ENCODE peak calls at places on chromosomes 16 and 17, in eight cellular contexts. D, V, T, Z, X, Y, M and C are unnamed samples. For H3K4me1 and H3K9me3, the result is how much of the 10 kb centered on the place peaks cover.

GRCh38 chr17:72618018-72618509 is 474.4 kb downstream of the SLC39A11 start:
- DNase-seq in M (no peak), D (peak), T (no peak), Z (no peak), Y (no peak), X (peak), V (peak), C (no peak)

GRCh38 chr16:77273815-77274214 is 74.6 kb downstream of the SYCE1L start:
- DNase-seq in X (no peak), Y (no peak), Z (no peak), M (no peak), V (no peak), D (no peak), T (no peak), C (no peak)

GRCh38 chr17:72657467-72658317 is 434.8 kb downstream of the SLC39A11 start:
- DNase-seq in D (no peak), V (no peak), X (no peak), T (peak), Y (no peak), M (no peak), Z (no peak), C (no peak)

GRCh38 chr17:67606896-67607604 is 110.7 kb upstream of the NOL11 start:
- DNase-seq in D (no peak), V (no peak), M (no peak), X (no peak), Z (no peak), T (no peak), Y (no peak), C (no peak)

GRCh38 chr16:85028638-85029412 is 1.2 kb downstream of the KIAA0513 start:
- DNase-seq in Z (no peak), X (peak), V (no peak), Y (peak), D (peak), T (peak), M (no peak), C (no peak)

GRCh38 chr16:22300427-22301071 is 3.3 kb downstream of the POLR3E start:
- DNase-seq in M (no peak), V (peak), Z (peak), X (no peak), Y (no peak), D (no peak), T (peak), C (peak)

GRCh38 chr17:42518046-42518754 is 17.8 kb upstream of the NAGLU start:
- DNase-seq in X (no peak), Y (peak), V (no peak), D (no peak), T (peak), Z (peak), M (peak), C (peak)

GRCh38 chr16:48054881-48055601 is 100.8 kb downstream of the ABCC12 start:
- DNase-seq in V (peak), T (peak), M (no peak), Y (no peak), X (no peak), Z (peak), D (no peak), C (peak)

GRCh38 chr17:73203788-73204479 is 11.1 kb downstream of the COG1 start:
- DNase-seq in Z (no peak), X (peak), M (no peak), V (no peak), Y (no peak), D (no peak), T (no peak), C (no peak)

GRCh38 chr17:29677139-29677834 is 54.6 kb upstream of the CORO6 start:
- DNase-seq in D (no peak), M (no peak), Z (no peak), Y (peak), V (no peak), X (no peak), T (no peak), C (no peak)

GRCh38 chr16:81480856-81481821 is 36.5 kb downstream of the CMIP start:
- DNase-seq in Y (peak), Z (no peak), D (no peak), X (no peak), T (peak), V (no peak), M (no peak), C (no peak)

GRCh38 chr16:77732241-77732946 is 10.1 kb downstream of the NUDT7 start:
- DNase-seq in V (no peak), T (peak), Y (no peak), X (no peak), M (no peak), D (no peak), Z (no peak), C (no peak)

GRCh38 chr16:22397931-22398330 is 23.5 kb upstream of the CDR2 start:
- DNase-seq in Z (no peak), X (no peak), T (no peak), V (no peak), Y (no peak), D (no peak), M (no peak), C (no peak)

GRCh38 chr16:4603624-4604170 is 11.0 kb downstream of the UBALD1 start:
- DNase-seq in M (no peak), D (no peak), T (no peak), V (no peak), Y (no peak), X (no peak), Z (no peak), C (no peak)

GRCh38 chr16:54422159-54422558 is 135.6 kb upstream of the IRX3 start:
- DNase-seq in T (no peak), X (no peak), M (no peak), Z (no peak), D (no peak), V (no peak), Y (no peak), C (no peak)

GRCh38 chr16:85757341-85757822 is 6.5 kb upstream of the C16orf74 start:
- DNase-seq in X (no peak), D (no peak), V (no peak), Z (no peak), M (no peak), Y (no peak), T (peak), C (no peak)

GRCh38 chr17:50904522-50905459 is 38.6 kb upstream of the TOB1 start:
- DNase-seq in Y (peak), T (no peak), V (no peak), M (peak), X (no peak), Z (no peak), D (no peak), C (peak)

GRCh38 chr17:18205861-18206260 is 19.6 kb upstream of the LLGL1 start:
- DNase-seq in Z (no peak), X (no peak), V (no peak), Y (no peak), T (no peak), M (no peak), D (no peak), C (no peak)

GRCh38 chr17:29094101-29094708 is 51.3 kb downstream of the PIPOX start:
- DNase-seq in D (no peak), X (no peak), V (no peak), Z (no peak), T (no peak), Y (no peak), M (no peak), C (no peak)

GRCh38 chr17:75542728-75543336 is 17.3 kb downstream of the LLGL2 start:
- DNase-seq in T (no peak), V (no peak), M (no peak), Y (no peak), X (no peak), D (no peak), Z (no peak), C (no peak)

GRCh38 chr17:67484261-67484660 is 107.2 kb downstream of the PITPNC1 start:
- DNase-seq in M (no peak), X (no peak), Y (no peak), D (no peak), T (no peak), V (no peak), Z (no peak), C (no peak)

GRCh38 chr17:64159051-64159590 is 29.2 kb upstream of the ERN1 start:
- DNase-seq in D (no peak), V (no peak), Z (no peak), Y (no peak), T (no peak), X (no peak), M (no peak), C (no peak)

GRCh38 chr17:8226536-8227237 is 16.3 kb upstream of the AURKB start:
- DNase-seq in M (no peak), T (peak), V (peak), Z (peak), D (no peak), Y (peak), X (peak), C (peak)

GRCh38 chr16:87840462-87840978 is 28.8 kb downstream of the SLC7A5 start:
- DNase-seq in Z (no peak), M (no peak), V (no peak), Y (no peak), D (no peak), T (no peak), X (no peak), C (no peak)

GRCh38 chr16:75147968-75148310 is 385 bp upstream of the ZFP1 start:
- DNase-seq in X (no peak), T (no peak), Z (no peak), Y (no peak), M (no peak), D (no peak), V (no peak), C (no peak)

GRCh38 chr17:44241104-44241503 is 21.6 kb upstream of the UBTF start:
- DNase-seq in Z (no peak), T (no peak), X (no peak), M (no peak), V (no peak), Y (no peak), D (no peak), C (no peak)

GRCh38 chr16:69481901-69482341 is 57.5 kb downstream of the CYB5B start:
- DNase-seq in Y (peak), V (no peak), M (peak), X (no peak), T (peak), D (no peak), Z (peak), C (peak)

GRCh38 chr17:77468897-77469296 is 328.1 kb downstream of the SEC14L1 start:
- DNase-seq in T (no peak), D (no peak), V (no peak), M (no peak), X (no peak), Z (no peak), Y (no peak), C (no peak)
- H3K4me1 ChIP-seq in T (half or more), D (half or more), V (half or more), M (under half), X (half or more), Z (under half), Y (under half), C (under half)

GRCh38 chr17:82947051-82947991 is 107.5 kb upstream of the ZNF750 start:
- DNase-seq in M (no peak), D (no peak), Y (peak), T (no peak), X (no peak), V (no peak), Z (no peak), C (no peak)

GRCh38 chr17:82948081-82948511 is 108.3 kb upstream of the ZNF750 start:
- DNase-seq in D (no peak), Y (peak), M (no peak), Z (no peak), T (no peak), V (no peak), X (no peak), C (no peak)

GRCh38 chr17:82949361-82949760 is 109.5 kb upstream of the ZNF750 start:
- DNase-seq in D (no peak), Y (peak), T (no peak), V (no peak), M (no peak), X (no peak), Z (no peak), C (no peak)

GRCh38 chr17:82949984-82950383 is 110.2 kb upstream of the ZNF750 start:
- DNase-seq in Z (no peak), Y (peak), M (no peak), T (no peak), D (no peak), X (no peak), V (no peak), C (no peak)

DNA sequence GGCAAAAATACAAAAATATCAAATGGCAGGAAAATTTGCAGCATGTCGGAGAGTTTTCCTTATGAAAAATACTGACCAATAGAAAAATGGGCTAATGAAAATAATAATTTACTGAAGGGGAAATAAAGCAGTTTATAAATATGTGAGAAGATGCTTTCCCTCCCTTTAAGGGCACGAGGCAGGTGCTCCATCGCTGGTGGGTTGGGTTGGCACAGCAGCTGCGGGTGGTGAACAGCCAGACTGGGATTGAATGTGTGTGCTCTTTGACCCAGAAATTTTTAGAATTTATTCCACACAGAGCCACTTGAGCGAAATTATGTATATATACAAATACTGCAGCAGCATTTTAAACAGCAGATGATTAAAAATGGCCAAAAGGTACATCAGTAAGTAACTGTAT is 109.1 kb upstream of the ZNF750 start:
- DNase-seq in X (no peak), T (no peak), Y (peak), D (no peak), V (no peak), M (no peak), Z (no peak), C (no peak)
- H3K9me3 ChIP-seq in X (under half), T (half or more), Y (under half), D (under half), V (under half), M (under half), Z (half or more), C (under half)

DNA sequence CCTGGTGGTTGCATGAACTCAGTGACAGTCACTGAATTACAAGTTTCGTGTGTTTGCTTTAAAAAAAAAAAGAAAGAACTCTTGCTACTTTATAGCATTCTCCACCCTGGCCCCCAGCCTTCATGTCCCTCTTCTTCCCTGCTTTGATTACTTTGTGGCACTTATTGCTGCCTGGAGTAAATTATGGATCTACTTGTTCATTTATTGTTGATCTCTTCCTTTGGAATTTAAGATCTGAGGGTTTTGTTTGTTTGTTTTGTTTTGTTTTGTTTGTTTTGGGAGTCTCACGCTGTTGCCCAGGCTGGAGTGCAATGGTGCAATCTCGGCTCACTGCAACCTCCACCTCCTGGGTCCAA is 126.5 kb downstream of the ABCC6 start:
- DNase-seq in Y (no peak), D (no peak), X (no peak), V (no peak), Z (no peak), T (no peak), M (no peak), C (no peak)
- H3K27ac ChIP-seq in Y (peak), D (no peak), X (no peak), V (no peak), Z (no peak), T (peak), M (peak), C (no peak)

DNA sequence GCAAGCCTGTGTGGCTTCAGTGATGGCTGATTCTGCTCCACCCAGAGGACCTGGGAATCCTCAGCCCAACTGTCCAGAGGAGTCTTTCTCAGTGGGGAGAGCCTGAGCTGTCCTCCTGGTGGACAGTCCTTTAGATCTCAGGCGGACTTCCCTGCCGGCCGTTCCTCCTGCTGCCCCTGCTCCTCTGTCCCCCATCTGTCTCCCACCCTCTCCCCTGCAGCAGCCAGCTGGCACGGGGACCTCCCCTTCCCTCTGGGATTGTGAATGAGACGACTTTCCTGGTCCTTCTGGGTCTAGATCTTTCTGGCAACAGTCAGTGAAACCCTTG is 279.7 kb downstream of the SEC14L1 start:
- DNase-seq in V (no peak), T (no peak), D (no peak), Y (no peak), X (no peak), Z (no peak), M (no peak), C (peak)
- H3K4me1 ChIP-seq in V (under half), T (half or more), D (half or more), Y (under half), X (half or more), Z (under half), M (under half), C (half or more)

DNA sequence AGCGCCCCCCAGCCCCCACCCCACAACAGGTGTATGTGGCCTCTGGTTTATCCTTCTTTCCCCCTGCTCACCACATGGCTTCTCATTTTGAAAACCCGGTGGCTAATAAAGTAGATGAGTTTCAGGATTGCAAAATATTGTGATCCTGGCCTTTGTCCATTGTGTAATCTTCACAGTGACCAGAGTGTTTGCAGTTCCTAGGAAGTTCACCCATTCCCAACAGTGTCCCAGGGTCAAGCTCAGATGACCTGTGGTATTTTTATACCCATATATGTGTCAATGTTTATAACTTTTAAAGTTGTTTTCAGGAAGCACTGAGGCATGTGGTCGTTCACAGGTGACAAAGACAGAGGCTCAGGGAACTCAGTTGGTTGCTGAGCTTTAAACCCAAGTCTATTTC is 721.9 kb downstream of the WWOX start:
- DNase-seq in M (no peak), Y (no peak), Z (no peak), X (no peak), T (no peak), V (no peak), D (no peak), C (no peak)
- H3K9me3 ChIP-seq in M (under half), Y (under half), Z (under half), X (under half), T (under half), V (under half), D (under half), C (under half)

GRCh38 chr16:28112908-28113307 is 49.4 kb upstream of the GSG1L start:
- DNase-seq in X (no peak), Z (no peak), D (no peak), T (no peak), V (no peak), Y (no peak), M (no peak), C (no peak)
- H3K27ac ChIP-seq in X (no peak), Z (no peak), D (no peak), T (no peak), V (no peak), Y (no peak), M (no peak), C (no peak)

GRCh38 chr16:89384282-89384681 is 106.1 kb downstream of the ANKRD11 start:
- DNase-seq in Z (no peak), M (no peak), D (no peak), X (no peak), Y (no peak), V (no peak), T (no peak), C (no peak)

GRCh38 chr16:89380681-89381080 is 109.7 kb downstream of the ANKRD11 start:
- DNase-seq in Z (no peak), X (no peak), V (no peak), M (no peak), D (no peak), Y (no peak), T (no peak), C (no peak)

GRCh38 chr16:89385712-89386111 is 104.6 kb downstream of the ANKRD11 start:
- DNase-seq in M (no peak), T (no peak), D (no peak), V (no peak), Y (no peak), X (no peak), Z (no peak), C (no peak)

GRCh38 chr16:89381788-89382187 is 108.6 kb downstream of the ANKRD11 start:
- DNase-seq in T (no peak), Y (no peak), D (no peak), Z (no peak), X (no peak), M (no peak), V (no peak), C (no peak)

DNA sequence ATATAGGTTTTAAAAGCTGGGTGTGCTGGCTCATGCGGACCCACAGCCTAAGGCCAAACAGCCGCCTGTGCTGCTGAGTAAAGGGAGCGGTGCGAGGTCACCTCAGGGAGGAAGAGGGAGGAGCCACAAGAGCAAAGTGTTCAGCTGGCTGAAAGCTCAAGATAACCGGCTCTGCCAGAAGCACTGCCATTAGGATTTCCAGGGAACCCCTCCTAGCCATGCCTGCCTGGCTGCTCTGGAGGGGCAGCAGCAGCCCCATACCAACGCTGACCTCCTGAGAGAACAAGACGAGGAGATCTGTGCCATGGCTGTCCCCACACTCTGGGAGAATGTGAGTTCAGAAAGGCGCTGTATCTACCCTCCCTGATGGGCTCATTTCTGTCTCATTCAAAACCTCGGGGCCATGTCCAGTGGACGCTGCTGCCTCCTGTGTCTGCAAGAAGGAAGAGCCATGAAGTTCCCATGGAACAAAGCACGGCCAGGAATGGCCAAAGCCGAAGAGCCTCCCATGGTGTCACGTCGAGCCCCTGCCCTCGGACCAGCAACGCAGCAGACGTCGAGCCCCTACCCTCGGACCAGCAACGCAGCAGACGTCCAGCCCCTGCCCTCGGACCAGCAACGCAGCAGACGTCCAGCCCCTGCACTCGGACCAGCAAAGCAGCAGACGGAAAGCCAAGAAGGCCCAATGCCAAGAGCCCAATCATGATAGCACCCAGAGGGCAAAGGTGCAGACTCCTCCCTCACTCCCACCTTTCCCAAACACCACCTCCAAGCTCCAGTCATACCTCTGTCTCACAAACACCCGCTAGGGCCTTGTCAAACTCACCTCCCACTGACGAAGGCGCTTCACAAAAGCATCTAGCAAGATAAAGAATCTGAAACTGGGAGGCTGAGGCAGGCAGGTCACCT is 107.0 kb downstream of the ANKRD11 start:
- DNase-seq in X (no peak), Y (no peak), Z (peak), T (peak), D (no peak), M (no peak), V (peak), C (peak)
- H3K4me1 ChIP-seq in X (under half), Y (under half), Z (under half), T (under half), D (half or more), M (under half), V (under half), C (under half)